ENCODE peak calls at places on chromosomes 12 and 14, in eight cellular contexts. Z is epithelial cell of esophagus; E is SHP77; C is stimulated activated CD8-positive, alpha-beta memory T cell treated with anti-CD3 and anti-CD28 coated beads, Interleukin-7, amount 100 ng/mL, for 1 hour; B is HT1080; I is left ventricle myocardium inferior; W is GM03348; P is naive thymus-derived CD8-positive, alpha-beta T cell. O is an unnamed sample.

GRCh38 chr12:51958542-51958941 is 7.0 kb downstream of the ACVR1B start:
- DNase-seq in Z (no peak), E (no peak), C (no peak), B (no peak), I (no peak), W (no peak), P (no peak), O (no peak)

GRCh38 chr12:94586589-94587259 is 63.6 kb downstream of the TMCC3 start:
- DNase-seq in Z (no peak), E (no peak), C (no peak), B (no peak), I (no peak), W (no peak), P (no peak), O (no peak)

GRCh38 chr12:53065470-53065869 is 13.7 kb downstream of the SPRYD3 start:
- DNase-seq in Z (no peak), E (no peak), C (no peak), B (no peak), I (no peak), W (no peak), P (no peak), O (no peak)

GRCh38 chr12:50725011-50725899 is 38.6 kb upstream of the ATF1 start:
- DNase-seq in Z (no peak), E (no peak), C (no peak), B (no peak), I (no peak), W (no peak), P (no peak), O (no peak)

GRCh38 chr14:101736585-101736984 is 24.9 kb upstream of the PPP2R5C start:
- DNase-seq in Z (no peak), E (no peak), C (no peak), B (no peak), I (no peak), W (no peak), P (no peak), O (no peak)

GRCh38 chr12:24226745-24227350 is 277.4 kb upstream of the SOX5 start:
- DNase-seq in Z (peak), E (no peak), C (no peak), B (peak), I (no peak), W (no peak), P (no peak), O (peak)

GRCh38 chr12:53927220-53928029 is 11.2 kb upstream of the HOXC13 start:
- DNase-seq in Z (no peak), E (no peak), C (no peak), B (no peak), I (no peak), W (no peak), P (no peak), O (no peak)

GRCh38 chr12:25979563-25979962 is 21.1 kb downstream of the RASSF8 start:
- DNase-seq in Z (peak), E (no peak), C (no peak), B (no peak), I (no peak), W (no peak), P (no peak), O (peak)

GRCh38 chr12:84913151-84913550 is 552 bp upstream of the SLC6A15 start:
- DNase-seq in Z (peak), E (peak), C (no peak), B (no peak), I (no peak), W (no peak), P (no peak), O (peak)

GRCh38 chr14:51337520-51337919 is 97.5 kb downstream of the TMX1 start:
- DNase-seq in Z (peak), E (no peak), C (no peak), B (no peak), I (no peak), W (no peak), P (no peak), O (peak)

O was measured in MCF 10A.